ENCODE peak calls at places on chromosomes 7 and 10, in five cellular contexts. M is IMR-90, K is GM23248, W is keratinocyte, Y is endothelial cell of umbilical vein. J is an unnamed sample. For H3K36me3, the result is how much of the 10 kb centered on the place peaks cover.

GRCh38 chr10:100570518-100570865 is 34.7 kb downstream of the HIF1AN start:
- DNase-seq in M (no peak), K (no peak), W (no peak), Y (no peak), J (no peak)

GRCh38 chr7:143372070-143372469 is 9.1 kb upstream of the ZYX start:
- DNase-seq in M (no peak), K (no peak), W (no peak), Y (peak), J (no peak)

GRCh38 chr10:22816298-22816653 is 101.9 kb upstream of the PIP4K2A start:
- DNase-seq in M (peak), K (peak), W (peak), Y (peak), J (no peak)

GRCh38 chr10:91635401-91636400 is 2.8 kb upstream of the PPP1R3C start:
- DNase-seq in M (peak), K (peak), W (peak), Y (peak), J (peak)

GRCh38 chr10:30115391-30116253 is 56.2 kb upstream of the JCAD start:
- DNase-seq in M (peak), K (peak), W (no peak), Y (peak), J (no peak)

GRCh38 chr7:17991866-17992648 is 35.6 kb downstream of the PRPS1L1 start:
- DNase-seq in M (no peak), K (peak), W (no peak), Y (no peak), J (no peak)

GRCh38 chr10:4656576-4657194 is 169.3 kb upstream of the AKR1E2 start:
- DNase-seq in M (peak), K (peak), W (no peak), Y (peak), J (peak)

GRCh38 chr7:152158801-152159587 is 133.5 kb downstream of the GALNT11 start:
- DNase-seq in M (no peak), K (no peak), W (no peak), Y (no peak), J (peak)

GRCh38 chr10:44051584-44052385 is 333.1 kb downstream of the CXCL12 start:
- DNase-seq in M (peak), K (peak), W (no peak), Y (no peak), J (no peak)

GRCh38 chr7:13336227-13336626 is 648.8 kb downstream of the ARL4A start:
- DNase-seq in M (peak), K (peak), W (no peak), Y (no peak), J (no peak)

GRCh38 chr10:86968271-86968993 is at the start of gene ADIRF:
- DNase-seq in M (no peak), K (peak), W (no peak), Y (peak), J (no peak)

GRCh38 chr10:69410487-69410886 is 6.2 kb downstream of the TACR2 start:
- DNase-seq in M (no peak), K (no peak), W (no peak), Y (no peak), J (no peak)

GRCh38 chr10:72814134-72814790 is 79.3 kb upstream of the OIT3 start:
- DNase-seq in M (no peak), K (peak), W (no peak), Y (peak), J (no peak)

GRCh38 chr7:41297167-41297566 is 405.7 kb downstream of the INHBA start:
- DNase-seq in M (no peak), K (no peak), W (no peak), Y (no peak), J (no peak)

GRCh38 chr10:91389636-91390512 is 20.3 kb upstream of the HECTD2 start:
- DNase-seq in M (peak), K (peak), W (no peak), Y (peak), J (peak)

GRCh38 chr7:158001621-158002320 is 585.9 kb downstream of the PTPRN2 start:
- DNase-seq in M (no peak), K (no peak), W (no peak), Y (no peak), J (no peak)

GRCh38 chr7:130887182-130888016 is 153.4 kb upstream of the KLF14 start:
- DNase-seq in M (peak), K (peak), W (no peak), Y (peak), J (no peak)

GRCh38 chr7:134602921-134603394 is 43.7 kb upstream of the BPGM start:
- DNase-seq in M (peak), K (peak), W (no peak), Y (no peak), J (no peak)

GRCh38 chr7:11747715-11748485 is 84.1 kb downstream of the THSD7A start:
- DNase-seq in M (no peak), K (no peak), W (no peak), Y (peak), J (no peak)

GRCh38 chr7:36048141-36048901 is 104.7 kb upstream of the EEPD1 start:
- DNase-seq in M (peak), K (peak), W (no peak), Y (no peak), J (no peak)

GRCh38 chr7:91373401-91373800 is 109.2 kb downstream of the FZD1 start:
- DNase-seq in M (no peak), K (no peak), W (no peak), Y (no peak), J (no peak)

GRCh38 chr10:13298748-13299436 is 972 bp downstream of the PHYH start:
- DNase-seq in M (no peak), K (no peak), W (no peak), Y (no peak), J (no peak)

GRCh38 chr10:13302821-13303555 is 3.1 kb upstream of the PHYH start:
- DNase-seq in M (no peak), K (no peak), W (no peak), Y (no peak), J (no peak)

GRCh38 chr10:13296476-13296875 is 3.4 kb downstream of the PHYH start:
- DNase-seq in M (no peak), K (no peak), W (no peak), Y (no peak), J (no peak)

GRCh38 chr10:13294784-13295183 is 5.1 kb downstream of the PHYH start:
- DNase-seq in M (no peak), K (no peak), W (no peak), Y (no peak), J (no peak)

GRCh38 chr10:13299437-13300287 is at the start of gene PHYH:
- DNase-seq in M (peak), K (peak), W (no peak), Y (peak), J (peak)
- H3K9ac ChIP-seq in M (peak), K (peak), W (peak), Y (peak), J (peak)

GRCh38 chr10:132478341-132479023 is 59.1 kb upstream of the INPP5A start:
- DNase-seq in M (no peak), K (no peak), W (no peak), Y (no peak), J (no peak)

GRCh38 chr10:132476146-132477065 is 61.2 kb upstream of the INPP5A start:
- DNase-seq in M (no peak), K (no peak), W (no peak), Y (no peak), J (no peak)

GRCh38 chr10:132479024-132479602 is 58.5 kb upstream of the INPP5A start:
- DNase-seq in M (no peak), K (no peak), W (no peak), Y (no peak), J (no peak)

GRCh38 chr10:132477066-132477397 is 60.6 kb upstream of the INPP5A start:
- DNase-seq in M (no peak), K (no peak), W (no peak), Y (no peak), J (no peak)

DNA sequence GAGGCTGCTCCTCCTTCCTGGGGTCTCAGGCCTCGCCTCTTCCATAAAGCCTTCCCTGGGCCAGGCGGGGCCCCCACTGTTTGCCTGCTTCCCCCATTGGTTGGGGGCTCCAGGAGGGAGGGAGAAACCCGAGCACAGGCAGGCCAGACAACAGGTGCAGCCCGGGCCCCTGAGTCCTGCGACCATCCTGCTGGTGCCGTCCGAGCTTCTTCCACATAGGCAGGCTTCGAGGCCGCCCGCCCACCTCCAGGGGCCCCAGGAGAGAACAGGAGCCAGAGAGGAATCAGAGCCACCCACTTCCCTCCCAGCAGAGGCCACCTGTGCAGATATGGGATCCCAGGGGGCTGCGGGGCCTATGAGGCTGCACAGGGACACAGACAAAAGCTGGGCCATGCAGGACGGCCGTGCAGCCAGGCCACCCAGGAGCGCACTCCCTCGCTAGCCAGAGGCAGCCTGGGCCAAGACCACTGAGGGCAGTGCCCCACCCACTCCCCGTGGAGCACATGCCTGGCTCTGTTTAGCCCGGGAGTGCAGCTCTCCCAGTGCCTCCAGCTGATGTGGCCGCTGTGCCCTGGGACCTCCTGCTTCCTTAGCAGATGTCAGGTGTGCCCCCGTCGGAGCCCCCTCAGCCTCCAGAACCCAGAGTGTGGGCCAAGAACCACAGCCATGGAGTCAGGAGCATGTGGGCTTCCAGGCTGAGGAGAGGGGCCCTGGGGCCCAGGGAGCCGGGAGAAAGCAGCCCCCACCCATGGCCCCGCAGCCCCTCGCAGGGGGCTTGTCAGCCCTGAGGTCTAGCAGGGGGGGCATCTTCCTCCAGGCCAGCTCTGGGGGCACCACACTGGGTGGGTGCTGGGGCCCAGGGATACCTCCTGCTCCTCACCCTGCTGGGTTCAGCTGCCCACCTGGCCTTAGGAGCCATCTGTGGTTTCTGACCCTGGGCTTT is 59.9 kb upstream of the INPP5A start:
- DNase-seq in M (no peak), K (no peak), W (no peak), Y (no peak), J (no peak)
- H3K4me2 ChIP-seq in M (no peak), K (no peak), W (no peak), Y (no peak), J (no peak)

DNA sequence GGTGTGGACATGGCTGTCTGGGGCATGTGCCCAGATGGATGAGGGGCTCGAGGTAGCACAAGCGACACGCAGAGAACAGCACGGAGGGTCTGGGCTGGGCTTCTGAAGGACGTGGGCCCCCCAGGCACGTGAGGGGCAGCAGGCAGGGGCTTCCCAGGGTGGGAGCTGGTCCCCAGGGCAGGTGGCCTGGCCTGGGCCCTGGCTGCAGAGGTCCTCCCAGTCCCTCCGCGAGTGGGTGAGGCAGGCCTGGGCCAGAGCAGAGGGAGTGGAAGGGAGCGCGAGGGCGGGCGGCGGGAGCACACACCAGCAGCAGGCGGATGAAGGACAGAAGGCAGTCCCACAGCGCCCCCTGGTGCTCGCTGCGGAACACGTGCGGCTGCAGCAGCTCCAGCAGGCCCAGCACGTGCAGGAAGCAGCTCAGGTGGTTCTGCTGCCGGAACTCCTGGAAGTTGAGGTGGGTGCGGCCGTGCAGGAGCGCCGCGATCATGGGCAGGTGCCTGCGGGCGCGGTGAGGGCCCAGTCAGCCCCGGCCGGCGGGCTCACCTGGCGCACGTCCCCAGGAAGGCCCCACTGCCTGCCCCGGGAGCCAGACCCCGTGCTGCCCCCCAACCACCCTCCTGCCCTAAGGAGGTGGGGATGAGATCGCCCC is 14.7 kb upstream of the MICALL2 start:
- DNase-seq in M (peak), K (peak), W (peak), Y (peak), J (peak)
- H3K36me3 ChIP-seq in M (half or more), K (under half), W (under half), Y (under half), J (under half)

GRCh38 chr10:125156196-125156595 is 4.2 kb downstream of the CTBP2 start:
- DNase-seq in M (no peak), K (no peak), W (no peak), Y (no peak), J (no peak)

GRCh38 chr10:125158528-125159485 is 1.6 kb downstream of the CTBP2 start:
- DNase-seq in M (peak), K (peak), W (no peak), Y (peak), J (no peak)

GRCh38 chr10:125155669-125156068 is 4.7 kb downstream of the CTBP2 start:
- DNase-seq in M (no peak), K (no peak), W (no peak), Y (no peak), J (no peak)

GRCh38 chr10:125156739-125157472 is 3.5 kb downstream of the CTBP2 start:
- DNase-seq in M (no peak), K (no peak), W (no peak), Y (peak), J (no peak)

GRCh38 chr10:125157473-125157865 is 2.9 kb downstream of the CTBP2 start:
- DNase-seq in M (no peak), K (peak), W (no peak), Y (peak), J (no peak)
- H3K9ac ChIP-seq in M (peak), K (peak), W (peak), Y (peak), J (no peak)

DNA sequence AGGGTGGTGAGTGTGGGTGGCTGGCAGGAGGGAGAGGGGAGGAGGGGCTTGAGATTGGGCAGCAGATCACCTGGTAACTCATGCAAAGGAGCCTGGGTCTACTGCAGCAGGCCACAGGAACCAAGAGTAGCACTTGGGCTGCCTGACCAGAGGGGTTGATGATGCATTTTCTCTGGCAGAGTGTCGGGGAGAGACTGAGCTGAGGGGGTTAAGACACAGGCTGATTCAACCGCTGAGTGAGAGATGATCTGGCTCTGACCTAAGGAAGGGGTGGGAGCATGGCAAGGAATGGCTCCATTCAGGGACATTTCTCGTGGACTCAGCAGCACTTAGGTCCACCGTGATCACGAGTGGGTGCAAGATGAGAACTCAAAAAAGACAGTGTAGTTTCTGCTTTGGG is 115.5 kb upstream of the STK17A start:
- DNase-seq in M (peak), K (peak), W (no peak), Y (no peak), J (no peak)
- H3K4me2 ChIP-seq in M (no peak), K (peak), W (no peak), Y (no peak), J (no peak)

GRCh38 chr7:99395616-99396327 is 12.6 kb downstream of the PDAP1 start:
- DNase-seq in M (no peak), K (no peak), W (no peak), Y (no peak), J (no peak)

GRCh38 chr7:99397632-99397983 is 10.8 kb downstream of the PDAP1 start:
- DNase-seq in M (no peak), K (no peak), W (no peak), Y (no peak), J (no peak)

GRCh38 chr7:99399597-99399996 is 8.8 kb downstream of the PDAP1 start:
- DNase-seq in M (no peak), K (no peak), W (no peak), Y (no peak), J (no peak)

GRCh38 chr7:99396914-99397631 is 11.3 kb downstream of the PDAP1 start:
- DNase-seq in M (no peak), K (no peak), W (no peak), Y (no peak), J (no peak)

DNA sequence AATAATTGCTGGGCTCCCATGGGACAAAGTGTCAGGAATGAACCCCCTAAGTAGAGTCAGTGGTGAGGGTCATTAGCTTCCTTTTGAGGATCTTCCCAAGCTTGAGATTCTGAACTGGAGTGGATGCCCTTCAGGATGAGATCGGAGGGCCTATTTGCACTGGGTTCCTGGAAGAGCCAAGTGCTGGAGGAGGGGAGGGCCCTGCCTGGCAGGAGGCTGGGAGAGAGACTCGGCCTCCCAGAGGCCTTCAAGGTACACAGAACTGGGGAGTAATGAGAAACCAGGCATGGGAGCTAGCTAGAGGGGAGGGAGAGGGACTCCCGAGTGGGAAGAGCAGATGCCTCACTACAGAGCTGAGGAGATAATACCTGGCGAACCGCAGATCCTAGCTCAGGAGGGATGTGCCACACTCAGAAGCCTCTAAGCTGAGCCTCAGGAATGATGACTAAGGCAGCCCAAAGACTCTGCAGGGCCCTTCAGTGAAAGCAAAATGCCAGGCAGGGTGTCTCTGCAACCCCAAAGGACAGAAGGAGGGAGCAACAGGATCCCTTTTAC is 9.4 kb downstream of the PDAP1 start:
- DNase-seq in M (no peak), K (peak), W (no peak), Y (no peak), J (no peak)
- H3K36me3 ChIP-seq in M (half or more), K (half or more), W (under half), Y (under half), J (under half)